ENCODE peak calls at places on chromosomes 4 and X, in eight cellular contexts. One of them, this sample, is unnamed.

GRCh38 chr4:137685357-137685756 is 153.1 kb upstream of the PCDH18 start:
- DNase-seq in NCI-H460: no peak
- DNase-seq in ACHN: no peak
- DNase-seq in endodermal cell: no peak
- DNase-seq in Calu3: no peak
- DNase-seq in WTC11: no peak
- DNase-seq in stimulated activated CD4-positive, alpha-beta T cell treated with anti-CD3 and anti-CD28 coated beads, Interleukin-4, amount 100 ng/mL, for 24 hours: no peak
- DNase-seq in iris pigment epithelial cell: peak
- DNase-seq in this sample: no peak

GRCh38 chr4:7076694-7077082 is 8.8 kb upstream of the GRPEL1 start:
- DNase-seq in NCI-H460: no peak
- DNase-seq in ACHN: no peak
- DNase-seq in endodermal cell: no peak
- DNase-seq in Calu3: no peak
- DNase-seq in WTC11: no peak
- DNase-seq in stimulated activated CD4-positive, alpha-beta T cell treated with anti-CD3 and anti-CD28 coated beads, Interleukin-4, amount 100 ng/mL, for 24 hours: no peak
- DNase-seq in iris pigment epithelial cell: no peak
- DNase-seq in this sample: no peak

GRCh38 chr4:6910340-6910959 is 824 bp downstream of the TBC1D14 start:
- DNase-seq in NCI-H460: no peak
- DNase-seq in ACHN: peak
- DNase-seq in endodermal cell: peak
- DNase-seq in Calu3: peak
- DNase-seq in WTC11: no peak
- DNase-seq in stimulated activated CD4-positive, alpha-beta T cell treated with anti-CD3 and anti-CD28 coated beads, Interleukin-4, amount 100 ng/mL, for 24 hours: peak
- DNase-seq in iris pigment epithelial cell: no peak
- DNase-seq in this sample: no peak

GRCh38 chr4:145482209-145483021 is 762 bp downstream of the SMAD1 start:
- DNase-seq in NCI-H460: peak
- DNase-seq in ACHN: peak
- DNase-seq in endodermal cell: peak
- DNase-seq in Calu3: peak
- DNase-seq in WTC11: peak
- DNase-seq in stimulated activated CD4-positive, alpha-beta T cell treated with anti-CD3 and anti-CD28 coated beads, Interleukin-4, amount 100 ng/mL, for 24 hours: peak
- DNase-seq in iris pigment epithelial cell: peak
- DNase-seq in this sample: peak

GRCh38 chrX:23890933-23891332 is 16.8 kb downstream of the APOO start:
- DNase-seq in NCI-H460: no peak
- DNase-seq in ACHN: no peak
- DNase-seq in endodermal cell: no peak
- DNase-seq in Calu3: no peak
- DNase-seq in WTC11: no peak
- DNase-seq in stimulated activated CD4-positive, alpha-beta T cell treated with anti-CD3 and anti-CD28 coated beads, Interleukin-4, amount 100 ng/mL, for 24 hours: no peak
- DNase-seq in iris pigment epithelial cell: no peak
- DNase-seq in this sample: no peak

GRCh38 chr4:173537628-173538147 is 7.7 kb upstream of the HAND2 start:
- DNase-seq in NCI-H460: no peak
- DNase-seq in ACHN: no peak
- DNase-seq in endodermal cell: peak
- DNase-seq in Calu3: no peak
- DNase-seq in WTC11: no peak
- DNase-seq in stimulated activated CD4-positive, alpha-beta T cell treated with anti-CD3 and anti-CD28 coated beads, Interleukin-4, amount 100 ng/mL, for 24 hours: no peak
- DNase-seq in iris pigment epithelial cell: no peak
- DNase-seq in this sample: no peak

GRCh38 chr4:87499415-87500106 is 29.6 kb downstream of the SPARCL1 start:
- DNase-seq in NCI-H460: no peak
- DNase-seq in ACHN: no peak
- DNase-seq in endodermal cell: no peak
- DNase-seq in Calu3: no peak
- DNase-seq in WTC11: no peak
- DNase-seq in stimulated activated CD4-positive, alpha-beta T cell treated with anti-CD3 and anti-CD28 coated beads, Interleukin-4, amount 100 ng/mL, for 24 hours: no peak
- DNase-seq in iris pigment epithelial cell: no peak
- DNase-seq in this sample: no peak

GRCh38 chr4:150962245-150962644 is 52.8 kb downstream of the LRBA start:
- DNase-seq in NCI-H460: no peak
- DNase-seq in ACHN: no peak
- DNase-seq in endodermal cell: no peak
- DNase-seq in Calu3: peak
- DNase-seq in WTC11: no peak
- DNase-seq in stimulated activated CD4-positive, alpha-beta T cell treated with anti-CD3 and anti-CD28 coated beads, Interleukin-4, amount 100 ng/mL, for 24 hours: no peak
- DNase-seq in iris pigment epithelial cell: peak
- DNase-seq in this sample: no peak

GRCh38 chrX:119606508-119607389 is 525 bp upstream of the NKRF start:
- DNase-seq in NCI-H460: no peak
- DNase-seq in ACHN: peak
- DNase-seq in endodermal cell: no peak
- DNase-seq in Calu3: no peak
- DNase-seq in WTC11: no peak
- DNase-seq in stimulated activated CD4-positive, alpha-beta T cell treated with anti-CD3 and anti-CD28 coated beads, Interleukin-4, amount 100 ng/mL, for 24 hours: no peak
- DNase-seq in iris pigment epithelial cell: peak
- DNase-seq in this sample: no peak

GRCh38 chr4:95572304-95572991 is 23.7 kb upstream of the UNC5C start:
- DNase-seq in NCI-H460: no peak
- DNase-seq in ACHN: no peak
- DNase-seq in endodermal cell: peak
- DNase-seq in Calu3: peak
- DNase-seq in WTC11: no peak
- DNase-seq in stimulated activated CD4-positive, alpha-beta T cell treated with anti-CD3 and anti-CD28 coated beads, Interleukin-4, amount 100 ng/mL, for 24 hours: no peak
- DNase-seq in iris pigment epithelial cell: peak
- DNase-seq in this sample: no peak

GRCh38 chrX:81259008-81259713 is 57.3 kb downstream of the SH3BGRL start:
- DNase-seq in NCI-H460: no peak
- DNase-seq in ACHN: no peak
- DNase-seq in endodermal cell: no peak
- DNase-seq in Calu3: no peak
- DNase-seq in WTC11: no peak
- DNase-seq in stimulated activated CD4-positive, alpha-beta T cell treated with anti-CD3 and anti-CD28 coated beads, Interleukin-4, amount 100 ng/mL, for 24 hours: no peak
- DNase-seq in iris pigment epithelial cell: peak
- DNase-seq in this sample: no peak

GRCh38 chr4:43456383-43456782 is 563.9 kb downstream of the GRXCR1 start:
- DNase-seq in NCI-H460: no peak
- DNase-seq in ACHN: no peak
- DNase-seq in endodermal cell: no peak
- DNase-seq in Calu3: no peak
- DNase-seq in WTC11: no peak
- DNase-seq in stimulated activated CD4-positive, alpha-beta T cell treated with anti-CD3 and anti-CD28 coated beads, Interleukin-4, amount 100 ng/mL, for 24 hours: no peak
- DNase-seq in iris pigment epithelial cell: peak
- DNase-seq in this sample: no peak

GRCh38 chrX:12988797-12989196 is 13.9 kb downstream of the TMSB4X start:
- DNase-seq in NCI-H460: no peak
- DNase-seq in ACHN: peak
- DNase-seq in endodermal cell: no peak
- DNase-seq in Calu3: peak
- DNase-seq in WTC11: no peak
- DNase-seq in stimulated activated CD4-positive, alpha-beta T cell treated with anti-CD3 and anti-CD28 coated beads, Interleukin-4, amount 100 ng/mL, for 24 hours: no peak
- DNase-seq in iris pigment epithelial cell: peak
- DNase-seq in this sample: peak

GRCh38 chrX:13212191-13212651 is 107.6 kb downstream of the ATXN3L start:
- DNase-seq in NCI-H460: no peak
- DNase-seq in ACHN: no peak
- DNase-seq in endodermal cell: no peak
- DNase-seq in Calu3: no peak
- DNase-seq in WTC11: no peak
- DNase-seq in stimulated activated CD4-positive, alpha-beta T cell treated with anti-CD3 and anti-CD28 coated beads, Interleukin-4, amount 100 ng/mL, for 24 hours: no peak
- DNase-seq in iris pigment epithelial cell: no peak
- DNase-seq in this sample: no peak

GRCh38 chr4:15920723-15921591 is 17.6 kb downstream of the FGFBP1 start:
- DNase-seq in NCI-H460: peak
- DNase-seq in ACHN: peak
- DNase-seq in endodermal cell: no peak
- DNase-seq in Calu3: peak
- DNase-seq in WTC11: no peak
- DNase-seq in stimulated activated CD4-positive, alpha-beta T cell treated with anti-CD3 and anti-CD28 coated beads, Interleukin-4, amount 100 ng/mL, for 24 hours: no peak
- DNase-seq in iris pigment epithelial cell: peak
- DNase-seq in this sample: no peak

GRCh38 chrX:111131572-111131971 is 35.6 kb downstream of the PAK3 start:
- DNase-seq in NCI-H460: no peak
- DNase-seq in ACHN: no peak
- DNase-seq in endodermal cell: no peak
- DNase-seq in Calu3: no peak
- DNase-seq in WTC11: no peak
- DNase-seq in stimulated activated CD4-positive, alpha-beta T cell treated with anti-CD3 and anti-CD28 coated beads, Interleukin-4, amount 100 ng/mL, for 24 hours: no peak
- DNase-seq in iris pigment epithelial cell: peak
- DNase-seq in this sample: no peak

GRCh38 chr4:176641237-176641636 is 151.5 kb downstream of the VEGFC start:
- DNase-seq in NCI-H460: no peak
- DNase-seq in ACHN: no peak
- DNase-seq in endodermal cell: no peak
- DNase-seq in Calu3: no peak
- DNase-seq in WTC11: no peak
- DNase-seq in stimulated activated CD4-positive, alpha-beta T cell treated with anti-CD3 and anti-CD28 coated beads, Interleukin-4, amount 100 ng/mL, for 24 hours: no peak
- DNase-seq in iris pigment epithelial cell: peak
- DNase-seq in this sample: no peak

GRCh38 chrX:152137771-152138387 is 498 bp downstream of the MAGEA10 start:
- DNase-seq in NCI-H460: no peak
- DNase-seq in ACHN: no peak
- DNase-seq in endodermal cell: no peak
- DNase-seq in Calu3: no peak
- DNase-seq in WTC11: no peak
- DNase-seq in stimulated activated CD4-positive, alpha-beta T cell treated with anti-CD3 and anti-CD28 coated beads, Interleukin-4, amount 100 ng/mL, for 24 hours: no peak
- DNase-seq in iris pigment epithelial cell: no peak
- DNase-seq in this sample: no peak

GRCh38 chr4:186260504-186261448 is 5.2 kb upstream of the F11 start:
- DNase-seq in NCI-H460: no peak
- DNase-seq in ACHN: no peak
- DNase-seq in endodermal cell: no peak
- DNase-seq in Calu3: peak
- DNase-seq in WTC11: no peak
- DNase-seq in stimulated activated CD4-positive, alpha-beta T cell treated with anti-CD3 and anti-CD28 coated beads, Interleukin-4, amount 100 ng/mL, for 24 hours: no peak
- DNase-seq in iris pigment epithelial cell: no peak
- DNase-seq in this sample: no peak

GRCh38 chr4:8158710-8159521 is at the start of gene ABLIM2:
- DNase-seq in NCI-H460: peak
- DNase-seq in ACHN: peak
- DNase-seq in endodermal cell: peak
- DNase-seq in Calu3: peak
- DNase-seq in WTC11: peak
- DNase-seq in stimulated activated CD4-positive, alpha-beta T cell treated with anti-CD3 and anti-CD28 coated beads, Interleukin-4, amount 100 ng/mL, for 24 hours: peak
- DNase-seq in iris pigment epithelial cell: peak
- DNase-seq in this sample: peak

GRCh38 chr4:154456889-154457288 is 34.7 kb downstream of the DCHS2 start:
- DNase-seq in NCI-H460: no peak
- DNase-seq in ACHN: no peak
- DNase-seq in endodermal cell: no peak
- DNase-seq in Calu3: no peak
- DNase-seq in WTC11: no peak
- DNase-seq in stimulated activated CD4-positive, alpha-beta T cell treated with anti-CD3 and anti-CD28 coated beads, Interleukin-4, amount 100 ng/mL, for 24 hours: no peak
- DNase-seq in iris pigment epithelial cell: no peak
- DNase-seq in this sample: no peak

GRCh38 chr4:46931981-46932380 is 22.9 kb upstream of the COX7B2 start:
- DNase-seq in NCI-H460: peak
- DNase-seq in ACHN: peak
- DNase-seq in endodermal cell: peak
- DNase-seq in Calu3: peak
- DNase-seq in WTC11: peak
- DNase-seq in stimulated activated CD4-positive, alpha-beta T cell treated with anti-CD3 and anti-CD28 coated beads, Interleukin-4, amount 100 ng/mL, for 24 hours: peak
- DNase-seq in iris pigment epithelial cell: peak
- DNase-seq in this sample: peak

GRCh38 chr4:24809376-24809775 is 14.0 kb downstream of the SOD3 start:
- DNase-seq in NCI-H460: no peak
- DNase-seq in ACHN: peak
- DNase-seq in endodermal cell: peak
- DNase-seq in Calu3: no peak
- DNase-seq in WTC11: peak
- DNase-seq in stimulated activated CD4-positive, alpha-beta T cell treated with anti-CD3 and anti-CD28 coated beads, Interleukin-4, amount 100 ng/mL, for 24 hours: no peak
- DNase-seq in iris pigment epithelial cell: no peak
- DNase-seq in this sample: no peak

GRCh38 chrX:10169180-10169579 is 12.4 kb downstream of the CLCN4 start:
- DNase-seq in NCI-H460: no peak
- DNase-seq in ACHN: peak
- DNase-seq in endodermal cell: no peak
- DNase-seq in Calu3: peak
- DNase-seq in WTC11: no peak
- DNase-seq in stimulated activated CD4-positive, alpha-beta T cell treated with anti-CD3 and anti-CD28 coated beads, Interleukin-4, amount 100 ng/mL, for 24 hours: no peak
- DNase-seq in iris pigment epithelial cell: no peak
- DNase-seq in this sample: no peak

GRCh38 chr4:101118641-101119040 is 228.7 kb downstream of the PPP3CA start:
- DNase-seq in NCI-H460: no peak
- DNase-seq in ACHN: no peak
- DNase-seq in endodermal cell: no peak
- DNase-seq in Calu3: no peak
- DNase-seq in WTC11: no peak
- DNase-seq in stimulated activated CD4-positive, alpha-beta T cell treated with anti-CD3 and anti-CD28 coated beads, Interleukin-4, amount 100 ng/mL, for 24 hours: no peak
- DNase-seq in iris pigment epithelial cell: no peak
- DNase-seq in this sample: no peak

GRCh38 chr4:6509587-6509986 is 37.2 kb upstream of the PPP2R2C start:
- DNase-seq in NCI-H460: no peak
- DNase-seq in ACHN: no peak
- DNase-seq in endodermal cell: peak
- DNase-seq in Calu3: peak
- DNase-seq in WTC11: no peak
- DNase-seq in stimulated activated CD4-positive, alpha-beta T cell treated with anti-CD3 and anti-CD28 coated beads, Interleukin-4, amount 100 ng/mL, for 24 hours: no peak
- DNase-seq in iris pigment epithelial cell: no peak
- DNase-seq in this sample: no peak

GRCh38 chr4:39626261-39626660 is 12.4 kb downstream of the SMIM14 start:
- DNase-seq in NCI-H460: no peak
- DNase-seq in ACHN: no peak
- DNase-seq in endodermal cell: no peak
- DNase-seq in Calu3: no peak
- DNase-seq in WTC11: no peak
- DNase-seq in stimulated activated CD4-positive, alpha-beta T cell treated with anti-CD3 and anti-CD28 coated beads, Interleukin-4, amount 100 ng/mL, for 24 hours: no peak
- DNase-seq in iris pigment epithelial cell: no peak
- DNase-seq in this sample: no peak

GRCh38 chrX:24493740-24494543 is 28.9 kb downstream of the PDK3 start:
- DNase-seq in NCI-H460: no peak
- DNase-seq in ACHN: no peak
- DNase-seq in endodermal cell: peak
- DNase-seq in Calu3: no peak
- DNase-seq in WTC11: no peak
- DNase-seq in stimulated activated CD4-positive, alpha-beta T cell treated with anti-CD3 and anti-CD28 coated beads, Interleukin-4, amount 100 ng/mL, for 24 hours: no peak
- DNase-seq in iris pigment epithelial cell: no peak
- DNase-seq in this sample: no peak

GRCh38 chr4:75189976-75190375 is 257.1 kb downstream of the PARM1 start:
- DNase-seq in NCI-H460: no peak
- DNase-seq in ACHN: no peak
- DNase-seq in endodermal cell: no peak
- DNase-seq in Calu3: no peak
- DNase-seq in WTC11: no peak
- DNase-seq in stimulated activated CD4-positive, alpha-beta T cell treated with anti-CD3 and anti-CD28 coated beads, Interleukin-4, amount 100 ng/mL, for 24 hours: no peak
- DNase-seq in iris pigment epithelial cell: no peak
- DNase-seq in this sample: no peak

GRCh38 chrX:3950373-3950772 is 236.9 kb upstream of the PRKX start:
- DNase-seq in NCI-H460: no peak
- DNase-seq in ACHN: peak
- DNase-seq in endodermal cell: no peak
- DNase-seq in Calu3: peak
- DNase-seq in WTC11: no peak
- DNase-seq in stimulated activated CD4-positive, alpha-beta T cell treated with anti-CD3 and anti-CD28 coated beads, Interleukin-4, amount 100 ng/mL, for 24 hours: no peak
- DNase-seq in iris pigment epithelial cell: peak
- DNase-seq in this sample: no peak